ENCODE peak calls at places on chromosomes 1 and 21, in four cellular contexts. One of them, this sample, is unnamed.

GRCh38 chr1:53110370-53111072 is 31.9 kb downstream of the SLC1A7 start:
- DNase-seq in transverse colon: no peak
- DNase-seq in stomach: peak
- DNase-seq in IMR-90: peak
- DNase-seq in this sample: no peak

GRCh38 chr1:54782156-54782555 is 17.8 kb upstream of the PARS2 start:
- DNase-seq in stomach: peak
- DNase-seq in IMR-90: no peak
- DNase-seq in transverse colon: no peak
- DNase-seq in this sample: no peak

GRCh38 chr1:7636801-7637526 is 134.1 kb upstream of the VAMP3 start:
- DNase-seq in IMR-90: no peak
- DNase-seq in stomach: no peak
- DNase-seq in transverse colon: no peak
- DNase-seq in this sample: no peak

GRCh38 chr1:48492392-48492791 is 20.4 kb upstream of the SPATA6 start:
- DNase-seq in stomach: no peak
- DNase-seq in IMR-90: no peak
- DNase-seq in transverse colon: peak
- DNase-seq in this sample: no peak

GRCh38 chr1:229165327-229165726 is 105.6 kb upstream of the RAB4A start:
- DNase-seq in IMR-90: no peak
- DNase-seq in transverse colon: no peak
- DNase-seq in stomach: no peak
- DNase-seq in this sample: no peak

GRCh38 chr1:11458811-11459275 is 20.1 kb upstream of the DISP3 start:
- DNase-seq in transverse colon: no peak
- DNase-seq in IMR-90: no peak
- DNase-seq in stomach: peak
- DNase-seq in this sample: no peak

GRCh38 chr1:54274448-54274847 is 74.5 kb downstream of the MRPL37 start:
- DNase-seq in IMR-90: no peak
- DNase-seq in transverse colon: no peak
- DNase-seq in stomach: peak
- DNase-seq in this sample: no peak

GRCh38 chr1:30916296-30916695 is 7.7 kb upstream of the SDC3 start:
- DNase-seq in IMR-90: no peak
- DNase-seq in stomach: no peak
- DNase-seq in transverse colon: peak
- DNase-seq in this sample: no peak

GRCh38 chr1:53413175-53414001 is 45.8 kb upstream of the DMRTB1 start:
- DNase-seq in stomach: no peak
- DNase-seq in IMR-90: peak
- DNase-seq in transverse colon: no peak
- DNase-seq in this sample: no peak

GRCh38 chr1:195195423-195196057 is 1412.7 kb downstream of the KCNT2 start:
- DNase-seq in stomach: no peak
- DNase-seq in IMR-90: no peak
- DNase-seq in transverse colon: no peak
- DNase-seq in this sample: no peak

GRCh38 chr21:35020446-35020845 is 28.7 kb downstream of the RUNX1 start:
- DNase-seq in transverse colon: no peak
- DNase-seq in stomach: no peak
- DNase-seq in IMR-90: no peak
- DNase-seq in this sample: peak

GRCh38 chr1:95852483-95853070 is 618.6 kb downstream of the RWDD3 start:
- DNase-seq in IMR-90: no peak
- DNase-seq in stomach: no peak
- DNase-seq in transverse colon: no peak
- DNase-seq in this sample: no peak

GRCh38 chr1:26541816-26542711 is 12.5 kb downstream of the RPS6KA1 start:
- DNase-seq in stomach: peak
- DNase-seq in IMR-90: peak
- DNase-seq in transverse colon: peak
- DNase-seq in this sample: peak

GRCh38 chr1:40697436-40697835 is 5.9 kb downstream of the NFYC start:
- DNase-seq in transverse colon: no peak
- DNase-seq in stomach: no peak
- DNase-seq in IMR-90: no peak
- DNase-seq in this sample: no peak

GRCh38 chr1:184310157-184310819 is 76.5 kb upstream of the C1orf21 start:
- DNase-seq in stomach: no peak
- DNase-seq in IMR-90: no peak
- DNase-seq in transverse colon: no peak
- DNase-seq in this sample: no peak

GRCh38 chr1:91527781-91528180 is 27.1 kb downstream of the CDC7 start:
- DNase-seq in transverse colon: no peak
- DNase-seq in IMR-90: no peak
- DNase-seq in stomach: no peak
- DNase-seq in this sample: no peak

GRCh38 chr1:193763313-193763712 is 576.9 kb upstream of the B3GALT2 start:
- DNase-seq in stomach: no peak
- DNase-seq in transverse colon: no peak
- DNase-seq in IMR-90: peak
- DNase-seq in this sample: no peak

GRCh38 chr1:206951318-206952105 is 5.2 kb upstream of the PIGR start:
- DNase-seq in stomach: no peak
- DNase-seq in transverse colon: peak
- DNase-seq in IMR-90: no peak
- DNase-seq in this sample: no peak

GRCh38 chr1:167538657-167539056 is 14.9 kb downstream of the CREG1 start:
- DNase-seq in IMR-90: no peak
- DNase-seq in transverse colon: no peak
- DNase-seq in stomach: no peak
- DNase-seq in this sample: no peak

GRCh38 chr1:190205713-190206112 is 272.0 kb downstream of the BRINP3 start:
- DNase-seq in IMR-90: peak
- DNase-seq in stomach: no peak
- DNase-seq in transverse colon: no peak
- DNase-seq in this sample: no peak

GRCh38 chr1:226403522-226404034 is 4.3 kb downstream of the PARP1 start:
- DNase-seq in stomach: no peak
- DNase-seq in IMR-90: peak
- DNase-seq in transverse colon: no peak
- DNase-seq in this sample: no peak

GRCh38 chr1:18666317-18666920 is 35.8 kb downstream of the PAX7 start:
- DNase-seq in stomach: peak
- DNase-seq in IMR-90: no peak
- DNase-seq in transverse colon: peak
- DNase-seq in this sample: no peak

GRCh38 chr1:90993245-90993644 is 28.6 kb downstream of the ZNF644 start:
- DNase-seq in stomach: no peak
- DNase-seq in transverse colon: no peak
- DNase-seq in IMR-90: no peak
- DNase-seq in this sample: no peak

GRCh38 chr1:160192234-160192633 is 1.9 kb downstream of the CASQ1 start:
- DNase-seq in stomach: no peak
- DNase-seq in transverse colon: no peak
- DNase-seq in IMR-90: no peak
- DNase-seq in this sample: no peak

GRCh38 chr1:40625476-40626382 is 39.8 kb downstream of the RIMS3 start:
- DNase-seq in stomach: no peak
- DNase-seq in IMR-90: peak
- DNase-seq in transverse colon: no peak
- DNase-seq in this sample: peak

GRCh38 chr1:225866061-225866844 is 15.9 kb downstream of the TMEM63A start:
- DNase-seq in IMR-90: peak
- DNase-seq in stomach: no peak
- DNase-seq in transverse colon: no peak
- DNase-seq in this sample: no peak

GRCh38 chr1:6906783-6907182 is 121.5 kb downstream of the CAMTA1 start:
- DNase-seq in stomach: no peak
- DNase-seq in IMR-90: no peak
- DNase-seq in transverse colon: no peak
- DNase-seq in this sample: no peak

GRCh38 chr21:32456497-32456918 is 44.0 kb downstream of the EVA1C start:
- DNase-seq in transverse colon: no peak
- DNase-seq in IMR-90: peak
- DNase-seq in stomach: no peak
- DNase-seq in this sample: no peak

GRCh38 chr1:203628185-203628996 is 1.8 kb downstream of the ATP2B4 start:
- DNase-seq in transverse colon: peak
- DNase-seq in IMR-90: peak
- DNase-seq in stomach: no peak
- DNase-seq in this sample: peak

GRCh38 chr1:64866689-64867088 is 99.7 kb downstream of the JAK1 start:
- DNase-seq in IMR-90: peak
- DNase-seq in transverse colon: no peak
- DNase-seq in stomach: no peak
- DNase-seq in this sample: no peak

GRCh38 chr1:224851210-224851849 is 78.1 kb upstream of the DNAH14 start:
- DNase-seq in transverse colon: peak
- DNase-seq in stomach: peak
- DNase-seq in IMR-90: peak
- DNase-seq in this sample: peak

GRCh38 chr1:167114725-167115124 is 20.9 kb downstream of the STYXL2 start:
- DNase-seq in stomach: no peak
- DNase-seq in IMR-90: no peak
- DNase-seq in transverse colon: no peak
- DNase-seq in this sample: no peak

GRCh38 chr1:164725401-164725800 is 166.4 kb downstream of the PBX1 start:
- DNase-seq in IMR-90: peak
- DNase-seq in transverse colon: no peak
- DNase-seq in stomach: no peak
- DNase-seq in this sample: no peak

GRCh38 chr1:244052728-244053312 is 1.7 kb downstream of the ZBTB18 start:
- DNase-seq in transverse colon: no peak
- DNase-seq in stomach: no peak
- DNase-seq in IMR-90: no peak
- DNase-seq in this sample: no peak

GRCh38 chr1:244053831-244054230 is 2.7 kb downstream of the ZBTB18 start:
- DNase-seq in IMR-90: no peak
- DNase-seq in transverse colon: no peak
- DNase-seq in stomach: no peak
- DNase-seq in this sample: no peak

GRCh38 chr1:244050835-244051444 is at the start of gene ZBTB18:
- DNase-seq in stomach: no peak
- DNase-seq in IMR-90: peak
- DNase-seq in transverse colon: no peak
- DNase-seq in this sample: no peak

GRCh38 chr1:244049969-244050834 is 881 bp upstream of the ZBTB18 start:
- DNase-seq in transverse colon: peak
- DNase-seq in IMR-90: no peak
- DNase-seq in stomach: no peak
- DNase-seq in this sample: peak

GRCh38 chr1:244052011-244052727 is 1.1 kb downstream of the ZBTB18 start:
- DNase-seq in transverse colon: no peak
- DNase-seq in IMR-90: peak
- DNase-seq in stomach: no peak
- DNase-seq in this sample: no peak
- H3K4me3 ChIP-seq in transverse colon: no peak
- H3K4me3 ChIP-seq in IMR-90: no peak
- H3K4me3 ChIP-seq in stomach: no peak
- H3K4me3 ChIP-seq in this sample: no peak

GRCh38 chr1:181179980-181180964 is 91.8 kb downstream of the IER5 start:
- DNase-seq in stomach: no peak
- DNase-seq in transverse colon: no peak
- DNase-seq in IMR-90: peak
- DNase-seq in this sample: no peak

GRCh38 chr1:181178241-181178640 is 89.7 kb downstream of the IER5 start:
- DNase-seq in IMR-90: no peak
- DNase-seq in stomach: no peak
- DNase-seq in transverse colon: no peak
- DNase-seq in this sample: no peak

GRCh38 chr1:181181792-181182585 is 93.5 kb downstream of the IER5 start:
- DNase-seq in transverse colon: no peak
- DNase-seq in IMR-90: no peak
- DNase-seq in stomach: no peak
- DNase-seq in this sample: no peak

GRCh38 chr1:181175955-181176354 is 87.5 kb downstream of the IER5 start:
- DNase-seq in transverse colon: no peak
- DNase-seq in stomach: no peak
- DNase-seq in IMR-90: no peak
- DNase-seq in this sample: no peak

GRCh38 chr1:181179279-181179979 is 90.9 kb downstream of the IER5 start:
- DNase-seq in stomach: no peak
- DNase-seq in transverse colon: no peak
- DNase-seq in IMR-90: no peak
- DNase-seq in this sample: no peak
- H3K4me3 ChIP-seq in stomach: no peak
- H3K4me3 ChIP-seq in transverse colon: no peak
- H3K4me3 ChIP-seq in IMR-90: no peak
- H3K4me3 ChIP-seq in this sample: no peak

DNA sequence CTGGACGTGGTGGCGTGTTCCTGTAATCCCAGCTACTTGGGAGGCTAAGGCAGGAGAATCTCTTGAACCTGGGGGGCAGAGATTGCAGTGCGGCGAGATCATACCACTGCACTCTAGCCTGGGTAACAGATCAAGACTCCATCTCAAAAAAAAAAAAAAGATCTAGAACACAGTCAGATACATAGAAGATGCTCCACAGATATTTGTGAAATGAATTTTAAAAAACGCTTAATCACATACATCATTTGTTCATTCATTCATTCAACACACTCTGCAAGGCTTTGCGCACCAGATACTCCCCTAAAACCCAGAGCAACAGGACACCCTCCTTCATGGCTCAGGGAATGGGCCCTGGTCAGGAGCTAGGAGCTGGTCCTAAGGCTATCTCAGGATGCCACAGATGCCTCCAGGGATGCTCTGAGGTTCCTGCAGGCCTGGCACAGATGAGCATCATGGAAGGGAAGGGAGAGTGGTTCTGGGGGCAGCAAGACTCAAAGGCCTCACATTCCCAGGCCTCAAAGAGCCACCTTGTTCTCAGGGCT is 6.4 kb downstream of the HSPG2 start:
- DNase-seq in stomach: no peak
- DNase-seq in transverse colon: no peak
- DNase-seq in IMR-90: no peak
- DNase-seq in this sample: no peak
- H3K4me3 ChIP-seq in stomach: no peak
- H3K4me3 ChIP-seq in transverse colon: no peak
- H3K4me3 ChIP-seq in IMR-90: no peak
- H3K4me3 ChIP-seq in this sample: no peak

DNA sequence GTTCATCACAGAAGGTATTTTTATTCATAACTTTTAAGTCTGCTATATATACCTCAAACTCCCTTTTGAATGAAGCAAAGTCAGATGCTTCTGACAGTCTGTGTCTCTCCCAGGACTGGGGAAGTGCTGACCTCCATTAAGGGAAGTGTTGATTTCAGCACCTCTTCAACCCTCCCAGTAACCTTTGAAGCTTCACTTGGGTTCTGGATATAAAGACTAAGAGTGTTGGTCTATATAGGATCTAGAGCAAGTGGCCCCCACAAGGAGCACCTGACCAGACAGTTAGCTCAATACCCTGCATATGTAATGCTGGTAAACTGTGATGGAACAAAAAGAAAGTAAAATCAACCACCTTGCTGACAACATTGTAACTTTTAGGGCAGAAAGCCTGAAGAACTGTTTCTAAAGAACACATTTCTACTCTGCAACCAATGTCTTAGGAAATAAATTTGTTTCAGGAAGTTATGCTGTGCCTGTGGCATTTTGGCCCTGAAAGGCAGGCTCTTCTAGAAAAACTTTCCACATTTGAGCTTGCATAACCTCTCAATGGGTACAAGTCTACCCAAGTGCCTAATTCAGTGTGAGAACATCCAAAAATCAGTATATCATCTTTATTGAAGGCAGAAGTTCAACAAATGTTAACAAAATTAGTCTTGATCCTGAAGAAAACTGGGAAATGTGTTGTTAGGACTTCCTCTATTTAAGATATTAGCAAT is 865 bp upstream of the PTPN22 start:
- DNase-seq in transverse colon: no peak
- DNase-seq in IMR-90: no peak
- DNase-seq in stomach: no peak
- DNase-seq in this sample: no peak
- H3K4me3 ChIP-seq in transverse colon: no peak
- H3K4me3 ChIP-seq in IMR-90: no peak
- H3K4me3 ChIP-seq in stomach: no peak
- H3K4me3 ChIP-seq in this sample: no peak

This sample was measured in Peyer's patch.